ENCODE peak calls at places on chromosomes 13 and 19, in four cellular contexts. One of them, this sample, is unnamed. For H3K4me1 and H3K36me3, the result is how much of the 10 kb centered on the place peaks cover.

GRCh38 chr13:112972867-112973576 is 4.0 kb downstream of the MCF2L start:
- DNase-seq in aorta: peak
- DNase-seq in heart right ventricle: no peak
- DNase-seq in OCI-LY7: no peak
- DNase-seq in this sample: peak

GRCh38 chr13:30735025-30735967 is at the start of gene ALOX5AP:
- DNase-seq in aorta: no peak
- DNase-seq in heart right ventricle: no peak
- DNase-seq in OCI-LY7: peak
- DNase-seq in this sample: no peak

GRCh38 chr19:51571599-51571998 is 516 bp downstream of the ZNF175 start:
- DNase-seq in aorta: no peak
- DNase-seq in heart right ventricle: no peak
- DNase-seq in OCI-LY7: no peak
- DNase-seq in this sample: no peak

GRCh38 chr19:17419154-17419490 is 725 bp upstream of the MVB12A start:
- DNase-seq in aorta: no peak
- DNase-seq in heart right ventricle: no peak
- DNase-seq in OCI-LY7: no peak
- DNase-seq in this sample: no peak

GRCh38 chr13:101925731-101926130 is 473.3 kb downstream of the ITGBL1 start:
- DNase-seq in aorta: no peak
- DNase-seq in heart right ventricle: no peak
- DNase-seq in OCI-LY7: no peak
- DNase-seq in this sample: no peak

GRCh38 chr13:63864171-63864902 is 2448.7 kb upstream of the PCDH20 start:
- DNase-seq in aorta: no peak
- DNase-seq in heart right ventricle: no peak
- DNase-seq in OCI-LY7: no peak
- DNase-seq in this sample: no peak

GRCh38 chr19:6209233-6209632 is 70.5 kb downstream of the MLLT1 start:
- DNase-seq in aorta: peak
- DNase-seq in heart right ventricle: no peak
- DNase-seq in OCI-LY7: no peak
- DNase-seq in this sample: peak

GRCh38 chr13:48976677-48977625 is 1.2 kb downstream of the FNDC3A start:
- DNase-seq in aorta: no peak
- DNase-seq in heart right ventricle: no peak
- DNase-seq in OCI-LY7: peak
- DNase-seq in this sample: no peak

GRCh38 chr13:68551701-68552522 is 1321.8 kb upstream of the PCDH9 start:
- DNase-seq in aorta: no peak
- DNase-seq in heart right ventricle: no peak
- DNase-seq in OCI-LY7: no peak
- DNase-seq in this sample: no peak

GRCh38 chr19:372306-372890 is 27.8 kb upstream of the MIER2 start:
- DNase-seq in aorta: no peak
- DNase-seq in heart right ventricle: peak
- DNase-seq in OCI-LY7: no peak
- DNase-seq in this sample: peak

GRCh38 chr13:112061367-112062046 is 5.4 kb upstream of the SOX1 start:
- DNase-seq in aorta: no peak
- DNase-seq in heart right ventricle: no peak
- DNase-seq in OCI-LY7: no peak
- DNase-seq in this sample: no peak

GRCh38 chr13:47831265-47831664 is 169.8 kb downstream of the SUCLA2 start:
- DNase-seq in aorta: no peak
- DNase-seq in heart right ventricle: no peak
- DNase-seq in OCI-LY7: no peak
- DNase-seq in this sample: no peak

GRCh38 chr19:48249502-48250014 is 6.2 kb downstream of the CARD8 start:
- DNase-seq in aorta: no peak
- DNase-seq in heart right ventricle: peak
- DNase-seq in OCI-LY7: peak
- DNase-seq in this sample: peak

GRCh38 chr19:49148784-49149651 is 6.2 kb downstream of the HRC start:
- DNase-seq in aorta: peak
- DNase-seq in heart right ventricle: peak
- DNase-seq in OCI-LY7: peak
- DNase-seq in this sample: peak

GRCh38 chr13:75621147-75621546 is 15.0 kb upstream of the LMO7 start:
- DNase-seq in aorta: no peak
- DNase-seq in heart right ventricle: no peak
- DNase-seq in OCI-LY7: no peak
- DNase-seq in this sample: no peak

GRCh38 chr13:77345150-77345780 is 18.4 kb upstream of the MYCBP2 start:
- DNase-seq in aorta: no peak
- DNase-seq in heart right ventricle: no peak
- DNase-seq in OCI-LY7: peak
- DNase-seq in this sample: no peak

GRCh38 chr13:98050041-98050466 is 92.8 kb upstream of the FARP1 start:
- DNase-seq in aorta: no peak
- DNase-seq in heart right ventricle: no peak
- DNase-seq in OCI-LY7: no peak
- DNase-seq in this sample: no peak

GRCh38 chr19:14731200-14731599 is 41.4 kb downstream of the ZNF333 start:
- DNase-seq in aorta: no peak
- DNase-seq in heart right ventricle: no peak
- DNase-seq in OCI-LY7: no peak
- DNase-seq in this sample: no peak

GRCh38 chr19:18257503-18258470 is 16.5 kb downstream of the IQCN start:
- DNase-seq in aorta: no peak
- DNase-seq in heart right ventricle: no peak
- DNase-seq in OCI-LY7: no peak
- DNase-seq in this sample: no peak

GRCh38 chr13:114065926-114066774 is 66.3 kb downstream of the RASA3 start:
- DNase-seq in aorta: no peak
- DNase-seq in heart right ventricle: no peak
- DNase-seq in OCI-LY7: no peak
- DNase-seq in this sample: peak

GRCh38 chr13:41496420-41497234 is 39.3 kb downstream of the RGCC start:
- DNase-seq in aorta: peak
- DNase-seq in heart right ventricle: no peak
- DNase-seq in OCI-LY7: no peak
- DNase-seq in this sample: no peak

GRCh38 chr13:74388626-74389025 is 254.4 kb upstream of the KLF12 start:
- DNase-seq in aorta: no peak
- DNase-seq in heart right ventricle: no peak
- DNase-seq in OCI-LY7: no peak
- DNase-seq in this sample: no peak

GRCh38 chr13:97659602-97660001 is 225.6 kb downstream of the RAP2A start:
- DNase-seq in aorta: no peak
- DNase-seq in heart right ventricle: no peak
- DNase-seq in OCI-LY7: no peak
- DNase-seq in this sample: no peak

GRCh38 chr13:20136781-20137703 is 23.8 kb downstream of the GJA3 start:
- DNase-seq in aorta: no peak
- DNase-seq in heart right ventricle: peak
- DNase-seq in OCI-LY7: no peak
- DNase-seq in this sample: peak

GRCh38 chr13:91722267-91722884 is 324.0 kb downstream of the GPC5 start:
- DNase-seq in aorta: no peak
- DNase-seq in heart right ventricle: no peak
- DNase-seq in OCI-LY7: peak
- DNase-seq in this sample: no peak

GRCh38 chr19:57348136-57348535 is 2.9 kb upstream of the ZNF304 start:
- DNase-seq in aorta: no peak
- DNase-seq in heart right ventricle: no peak
- DNase-seq in OCI-LY7: no peak
- DNase-seq in this sample: no peak

GRCh38 chr19:2549701-2550191 is 73.8 kb downstream of the GADD45B start:
- DNase-seq in aorta: peak
- DNase-seq in heart right ventricle: peak
- DNase-seq in OCI-LY7: no peak
- DNase-seq in this sample: peak

GRCh38 chr19:21835429-21835809 is 563 bp downstream of the ZNF43 start:
- DNase-seq in aorta: no peak
- DNase-seq in heart right ventricle: no peak
- DNase-seq in OCI-LY7: no peak
- DNase-seq in this sample: no peak

GRCh38 chr19:39696418-39696817 is 7.9 kb upstream of the LGALS14 start:
- DNase-seq in aorta: no peak
- DNase-seq in heart right ventricle: no peak
- DNase-seq in OCI-LY7: no peak
- DNase-seq in this sample: no peak

GRCh38 chr13:21913010-21913409 is 242.1 kb downstream of the FGF9 start:
- DNase-seq in aorta: no peak
- DNase-seq in heart right ventricle: no peak
- DNase-seq in OCI-LY7: no peak
- DNase-seq in this sample: no peak

GRCh38 chr13:37868691-37869505 is 674 bp downstream of the TRPC4 start:
- DNase-seq in aorta: peak
- DNase-seq in heart right ventricle: no peak
- DNase-seq in OCI-LY7: no peak
- DNase-seq in this sample: no peak

GRCh38 chr19:37654525-37654832 is 786 bp downstream of the ZFP30 start:
- DNase-seq in aorta: no peak
- DNase-seq in heart right ventricle: no peak
- DNase-seq in OCI-LY7: peak
- DNase-seq in this sample: no peak

GRCh38 chr19:37655689-37656491 is 625 bp upstream of the ZFP30 start:
- DNase-seq in aorta: peak
- DNase-seq in heart right ventricle: peak
- DNase-seq in OCI-LY7: peak
- DNase-seq in this sample: peak

GRCh38 chr19:37654833-37655688 is at the start of gene ZFP30:
- DNase-seq in aorta: peak
- DNase-seq in heart right ventricle: peak
- DNase-seq in OCI-LY7: peak
- DNase-seq in this sample: peak

DNA sequence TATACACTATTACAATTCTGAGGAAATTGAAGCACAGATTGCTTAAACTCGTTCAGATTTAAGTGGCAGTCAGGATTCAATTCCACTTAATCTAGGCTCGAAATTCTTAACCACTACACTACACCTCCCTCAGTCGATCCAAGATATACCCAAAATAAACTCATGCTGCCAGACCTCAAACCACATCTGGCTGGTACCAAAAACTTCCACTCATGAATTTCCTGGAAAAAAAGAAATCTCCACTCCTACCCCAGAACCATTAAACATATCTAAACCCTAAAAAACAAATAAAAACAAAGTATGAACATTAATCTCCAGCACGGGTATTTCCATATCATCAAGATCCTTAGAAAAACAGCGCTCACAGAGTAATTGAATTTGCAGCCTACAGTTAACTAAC is 1.1 kb downstream of the ZFP30 start:
- DNase-seq in aorta: no peak
- DNase-seq in heart right ventricle: no peak
- DNase-seq in OCI-LY7: no peak
- DNase-seq in this sample: no peak
- H3K4me1 ChIP-seq in aorta: under half
- H3K4me1 ChIP-seq in heart right ventricle: under half
- H3K4me1 ChIP-seq in OCI-LY7: under half
- H3K4me1 ChIP-seq in this sample: under half

GRCh38 chr19:45439569-45440258 is 16.0 kb upstream of the ERCC1 start:
- DNase-seq in aorta: peak
- DNase-seq in heart right ventricle: peak
- DNase-seq in OCI-LY7: peak
- DNase-seq in this sample: peak
- H3K4me3 ChIP-seq in aorta: peak
- H3K4me3 ChIP-seq in heart right ventricle: peak
- H3K4me3 ChIP-seq in OCI-LY7: peak
- H3K4me3 ChIP-seq in this sample: peak

GRCh38 chr19:13159713-13160112 is 9.5 kb downstream of the IER2 start:
- DNase-seq in aorta: no peak
- DNase-seq in heart right ventricle: no peak
- DNase-seq in OCI-LY7: no peak
- DNase-seq in this sample: no peak

GRCh38 chr19:13154241-13154778 is 4.1 kb downstream of the IER2 start:
- DNase-seq in aorta: peak
- DNase-seq in heart right ventricle: peak
- DNase-seq in OCI-LY7: peak
- DNase-seq in this sample: peak

GRCh38 chr19:13155472-13156284 is 5.5 kb downstream of the IER2 start:
- DNase-seq in aorta: peak
- DNase-seq in heart right ventricle: peak
- DNase-seq in OCI-LY7: peak
- DNase-seq in this sample: peak

GRCh38 chr19:13154911-13155471 is 4.8 kb downstream of the IER2 start:
- DNase-seq in aorta: peak
- DNase-seq in heart right ventricle: no peak
- DNase-seq in OCI-LY7: peak
- DNase-seq in this sample: peak

DNA sequence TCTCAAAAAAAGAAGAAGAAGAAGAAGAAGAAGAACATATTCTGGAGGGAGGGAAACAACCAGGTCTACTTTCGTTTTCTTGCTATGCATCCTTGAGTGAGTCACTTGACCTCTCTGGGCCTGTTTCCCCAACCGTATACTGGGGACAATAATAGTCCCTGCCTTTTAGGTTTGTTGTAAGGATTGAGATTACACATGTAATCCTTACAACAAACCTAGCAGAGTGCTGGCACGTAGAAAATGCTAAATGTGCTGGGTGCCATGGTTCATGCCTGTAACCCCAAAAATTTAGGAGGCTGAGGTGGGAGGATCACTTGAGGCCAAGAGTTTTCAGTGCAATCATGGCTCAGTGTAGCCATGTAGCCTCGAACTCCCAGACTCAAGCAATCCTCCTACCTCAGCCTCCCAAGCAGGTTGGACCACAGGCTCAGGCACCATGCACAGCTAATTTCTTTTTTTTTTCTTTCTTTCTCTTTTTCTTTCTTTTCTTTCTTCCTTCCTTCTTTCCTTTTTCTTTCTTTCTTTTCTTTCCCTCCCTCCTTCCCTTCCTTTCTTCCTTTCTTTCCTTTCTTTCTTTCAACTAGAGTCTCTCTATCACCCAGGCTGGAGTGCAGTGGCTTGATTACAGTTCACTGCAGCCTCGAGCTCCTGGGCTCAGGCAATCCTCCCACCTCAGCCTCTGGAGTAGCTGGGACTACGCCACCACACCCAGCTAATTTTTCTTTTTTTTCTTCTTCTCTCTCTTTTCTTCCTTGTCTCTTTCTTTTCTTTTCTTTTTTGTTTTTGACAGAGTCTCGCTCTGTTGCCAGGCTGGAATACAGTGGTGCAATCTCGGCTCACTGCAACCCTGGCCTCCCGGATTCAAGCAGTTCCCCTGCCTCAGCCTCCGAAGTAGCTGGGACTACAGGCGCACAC is 7.0 kb downstream of the IER2 start:
- DNase-seq in aorta: no peak
- DNase-seq in heart right ventricle: no peak
- DNase-seq in OCI-LY7: peak
- DNase-seq in this sample: no peak
- H3K36me3 ChIP-seq in aorta: under half
- H3K36me3 ChIP-seq in heart right ventricle: under half
- H3K36me3 ChIP-seq in OCI-LY7: under half
- H3K36me3 ChIP-seq in this sample: under half

DNA sequence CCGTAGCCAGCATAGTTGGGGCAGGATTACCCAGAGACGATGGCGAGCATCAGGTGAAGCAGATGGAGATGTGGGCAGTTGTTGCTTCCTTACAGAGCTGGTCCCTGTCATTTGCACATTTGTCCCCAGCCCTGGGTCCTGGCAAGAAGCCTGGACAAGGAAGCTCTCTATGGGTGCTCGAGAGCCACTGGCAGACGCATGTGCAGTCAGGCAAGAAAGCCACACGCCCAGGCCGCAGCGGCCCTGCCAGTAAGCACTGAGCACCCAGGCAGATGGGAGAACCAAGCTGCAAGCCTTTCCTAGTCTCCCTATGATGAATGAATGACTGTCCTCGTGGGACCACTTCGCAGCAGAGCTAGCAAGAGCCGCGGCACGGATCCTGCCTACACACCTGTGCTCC is 182.8 kb downstream of the FOXO1 start:
- DNase-seq in aorta: no peak
- DNase-seq in heart right ventricle: peak
- DNase-seq in OCI-LY7: peak
- DNase-seq in this sample: no peak
- H3K4me1 ChIP-seq in aorta: under half
- H3K4me1 ChIP-seq in heart right ventricle: under half
- H3K4me1 ChIP-seq in OCI-LY7: half or more
- H3K4me1 ChIP-seq in this sample: under half